ENCODE peak calls at places on chromosome 1, in nine cellular contexts. One of them, this sample, is unnamed. For H3K36me3 and H3K27me3, the result is how much of the 10 kb centered on the place peaks cover.

GRCh38 chr1:207398986-207399385 is 55.1 kb upstream of the CR2 start:
- DNase-seq in cardiac muscle cell: no peak
- DNase-seq in heart right ventricle: no peak
- DNase-seq in brain microvascular endothelial cell: no peak
- DNase-seq in mammary epithelial cell: no peak
- DNase-seq in GM23248: no peak
- DNase-seq in PC-3: no peak
- DNase-seq in mesendoderm: no peak
- DNase-seq in body of pancreas: no peak
- DNase-seq in this sample: no peak

GRCh38 chr1:205565799-205566198 is 61.3 kb downstream of the CDK18 start:
- DNase-seq in mammary epithelial cell: no peak
- DNase-seq in mesendoderm: no peak
- DNase-seq in GM23248: no peak
- DNase-seq in cardiac muscle cell: no peak
- DNase-seq in body of pancreas: no peak
- DNase-seq in brain microvascular endothelial cell: no peak
- DNase-seq in PC-3: no peak
- DNase-seq in heart right ventricle: no peak
- DNase-seq in this sample: no peak

GRCh38 chr1:208834346-208835081 is 590.3 kb upstream of the PLXNA2 start:
- DNase-seq in body of pancreas: no peak
- DNase-seq in cardiac muscle cell: peak
- DNase-seq in GM23248: peak
- DNase-seq in mesendoderm: no peak
- DNase-seq in PC-3: no peak
- DNase-seq in brain microvascular endothelial cell: peak
- DNase-seq in mammary epithelial cell: no peak
- DNase-seq in heart right ventricle: no peak
- DNase-seq in this sample: no peak

GRCh38 chr1:147475488-147475887 is 65.8 kb upstream of the BCL9 start:
- DNase-seq in mammary epithelial cell: no peak
- DNase-seq in body of pancreas: no peak
- DNase-seq in mesendoderm: no peak
- DNase-seq in brain microvascular endothelial cell: no peak
- DNase-seq in PC-3: peak
- DNase-seq in GM23248: no peak
- DNase-seq in cardiac muscle cell: no peak
- DNase-seq in heart right ventricle: no peak
- DNase-seq in this sample: no peak

GRCh38 chr1:22418352-22418751 is 33.3 kb upstream of the ZBTB40 start:
- DNase-seq in brain microvascular endothelial cell: no peak
- DNase-seq in heart right ventricle: no peak
- DNase-seq in PC-3: no peak
- DNase-seq in GM23248: peak
- DNase-seq in cardiac muscle cell: no peak
- DNase-seq in mesendoderm: no peak
- DNase-seq in body of pancreas: no peak
- DNase-seq in mammary epithelial cell: no peak
- DNase-seq in this sample: no peak

GRCh38 chr1:43274125-43274803 is 4.5 kb downstream of the TMEM125 start:
- DNase-seq in body of pancreas: no peak
- DNase-seq in mammary epithelial cell: peak
- DNase-seq in cardiac muscle cell: no peak
- DNase-seq in GM23248: peak
- DNase-seq in PC-3: peak
- DNase-seq in brain microvascular endothelial cell: peak
- DNase-seq in heart right ventricle: peak
- DNase-seq in mesendoderm: peak
- DNase-seq in this sample: peak

GRCh38 chr1:224430511-224431113 is 4.0 kb downstream of the WDR26 start:
- DNase-seq in GM23248: peak
- DNase-seq in PC-3: peak
- DNase-seq in mammary epithelial cell: peak
- DNase-seq in body of pancreas: peak
- DNase-seq in heart right ventricle: peak
- DNase-seq in cardiac muscle cell: no peak
- DNase-seq in mesendoderm: peak
- DNase-seq in brain microvascular endothelial cell: peak
- DNase-seq in this sample: peak

GRCh38 chr1:63980706-63981407 is 207.0 kb downstream of the ROR1 start:
- DNase-seq in mesendoderm: peak
- DNase-seq in mammary epithelial cell: peak
- DNase-seq in body of pancreas: peak
- DNase-seq in heart right ventricle: no peak
- DNase-seq in PC-3: peak
- DNase-seq in GM23248: no peak
- DNase-seq in cardiac muscle cell: no peak
- DNase-seq in brain microvascular endothelial cell: no peak
- DNase-seq in this sample: no peak

GRCh38 chr1:221991221-221991620 is 249.3 kb upstream of the DUSP10 start:
- DNase-seq in body of pancreas: no peak
- DNase-seq in mesendoderm: no peak
- DNase-seq in cardiac muscle cell: no peak
- DNase-seq in PC-3: peak
- DNase-seq in brain microvascular endothelial cell: peak
- DNase-seq in GM23248: peak
- DNase-seq in heart right ventricle: no peak
- DNase-seq in mammary epithelial cell: peak
- DNase-seq in this sample: no peak

GRCh38 chr1:244362481-244362880 is 89.2 kb downstream of the ADSS2 start:
- DNase-seq in heart right ventricle: no peak
- DNase-seq in GM23248: no peak
- DNase-seq in mesendoderm: peak
- DNase-seq in cardiac muscle cell: no peak
- DNase-seq in mammary epithelial cell: no peak
- DNase-seq in body of pancreas: no peak
- DNase-seq in brain microvascular endothelial cell: no peak
- DNase-seq in PC-3: no peak
- DNase-seq in this sample: no peak

GRCh38 chr1:1528639-1529267 is 11.7 kb downstream of the TMEM240 start:
- DNase-seq in heart right ventricle: no peak
- DNase-seq in mammary epithelial cell: no peak
- DNase-seq in body of pancreas: no peak
- DNase-seq in PC-3: no peak
- DNase-seq in GM23248: no peak
- DNase-seq in mesendoderm: no peak
- DNase-seq in brain microvascular endothelial cell: no peak
- DNase-seq in cardiac muscle cell: no peak
- DNase-seq in this sample: no peak

GRCh38 chr1:181141431-181141910 is 53.0 kb downstream of the IER5 start:
- DNase-seq in cardiac muscle cell: no peak
- DNase-seq in heart right ventricle: no peak
- DNase-seq in PC-3: peak
- DNase-seq in GM23248: peak
- DNase-seq in body of pancreas: peak
- DNase-seq in brain microvascular endothelial cell: peak
- DNase-seq in mammary epithelial cell: peak
- DNase-seq in mesendoderm: no peak
- DNase-seq in this sample: peak

GRCh38 chr1:232793944-232794343 is 11.3 kb upstream of the MAP10 start:
- DNase-seq in brain microvascular endothelial cell: peak
- DNase-seq in GM23248: peak
- DNase-seq in body of pancreas: peak
- DNase-seq in mammary epithelial cell: peak
- DNase-seq in mesendoderm: no peak
- DNase-seq in heart right ventricle: no peak
- DNase-seq in PC-3: peak
- DNase-seq in cardiac muscle cell: no peak
- DNase-seq in this sample: peak

GRCh38 chr1:21351898-21352297 is 61.6 kb upstream of the ECE1 start:
- DNase-seq in brain microvascular endothelial cell: no peak
- DNase-seq in PC-3: no peak
- DNase-seq in body of pancreas: no peak
- DNase-seq in cardiac muscle cell: no peak
- DNase-seq in heart right ventricle: no peak
- DNase-seq in GM23248: no peak
- DNase-seq in mammary epithelial cell: no peak
- DNase-seq in mesendoderm: no peak
- DNase-seq in this sample: no peak

DNA sequence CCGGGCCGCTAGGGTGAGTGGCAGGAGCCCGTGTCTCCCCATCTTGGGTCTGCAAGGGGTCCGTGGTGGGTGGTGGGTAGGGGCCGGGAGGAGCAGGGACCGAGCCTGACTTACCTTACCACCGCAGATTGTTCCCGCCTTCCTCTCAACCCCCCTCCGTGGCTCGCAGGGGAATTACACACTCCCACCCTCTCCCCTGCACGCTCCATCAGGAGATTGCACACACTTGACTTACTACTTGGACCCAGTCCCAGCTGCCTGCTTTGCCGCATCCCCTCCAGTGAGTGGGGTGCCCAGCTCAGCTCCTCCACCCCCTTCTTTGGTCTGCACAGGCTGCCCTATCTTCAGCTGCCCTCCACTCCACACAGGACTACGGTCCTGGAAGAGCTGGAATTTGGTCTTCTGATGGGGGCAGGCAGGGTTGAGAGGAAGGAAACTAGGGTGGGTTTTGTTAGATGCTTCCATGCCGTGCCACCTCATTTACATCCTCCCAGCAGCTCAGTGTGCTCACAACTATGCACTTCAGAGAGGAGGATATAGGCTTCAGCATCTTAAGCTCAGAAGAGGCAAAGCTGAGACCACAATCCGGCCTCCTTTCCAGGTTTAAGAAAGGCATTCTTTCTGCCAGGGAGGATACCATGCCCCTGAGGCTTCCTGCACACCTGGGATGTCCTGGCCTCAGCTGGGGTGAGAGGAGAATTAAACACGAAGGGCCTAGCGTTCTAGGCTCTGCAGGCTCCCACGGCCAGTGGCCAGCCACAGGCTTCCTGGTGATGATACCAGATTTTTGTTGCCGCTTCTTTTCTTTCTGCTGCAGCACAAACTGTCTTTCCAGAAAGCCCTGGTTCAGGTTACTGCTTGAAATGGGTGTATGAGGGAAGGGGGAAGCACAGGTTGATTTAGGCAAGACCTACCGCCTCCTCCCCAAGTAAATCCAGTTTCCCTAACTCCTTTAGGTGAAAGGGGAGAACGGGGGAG is 2.3 kb downstream of the KCNC4 start:
- DNase-seq in PC-3: no peak
- DNase-seq in brain microvascular endothelial cell: no peak
- DNase-seq in body of pancreas: peak
- DNase-seq in mammary epithelial cell: no peak
- DNase-seq in GM23248: peak
- DNase-seq in cardiac muscle cell: no peak
- DNase-seq in mesendoderm: peak
- DNase-seq in heart right ventricle: no peak
- DNase-seq in this sample: no peak
- H3K4me3 ChIP-seq in PC-3: no peak
- H3K4me3 ChIP-seq in brain microvascular endothelial cell: no peak
- H3K4me3 ChIP-seq in body of pancreas: no peak
- H3K4me3 ChIP-seq in mammary epithelial cell: peak
- H3K4me3 ChIP-seq in GM23248: peak
- H3K4me3 ChIP-seq in cardiac muscle cell: peak
- H3K4me3 ChIP-seq in mesendoderm: peak
- H3K4me3 ChIP-seq in heart right ventricle: peak
- H3K4me3 ChIP-seq in this sample: no peak

GRCh38 chr1:8854270-8854669 is 24.2 kb downstream of the ENO1 start:
- DNase-seq in heart right ventricle: no peak
- DNase-seq in PC-3: no peak
- DNase-seq in mesendoderm: no peak
- DNase-seq in mammary epithelial cell: no peak
- DNase-seq in GM23248: no peak
- DNase-seq in body of pancreas: no peak
- DNase-seq in cardiac muscle cell: no peak
- DNase-seq in brain microvascular endothelial cell: no peak
- DNase-seq in this sample: no peak

GRCh38 chr1:8856689-8857412 is 21.6 kb downstream of the ENO1 start:
- DNase-seq in cardiac muscle cell: no peak
- DNase-seq in brain microvascular endothelial cell: no peak
- DNase-seq in mesendoderm: no peak
- DNase-seq in mammary epithelial cell: no peak
- DNase-seq in heart right ventricle: no peak
- DNase-seq in PC-3: no peak
- DNase-seq in GM23248: no peak
- DNase-seq in body of pancreas: no peak
- DNase-seq in this sample: no peak

GRCh38 chr1:8860738-8861516 is 17.6 kb downstream of the ENO1 start:
- DNase-seq in brain microvascular endothelial cell: no peak
- DNase-seq in PC-3: no peak
- DNase-seq in body of pancreas: no peak
- DNase-seq in heart right ventricle: no peak
- DNase-seq in mammary epithelial cell: no peak
- DNase-seq in cardiac muscle cell: no peak
- DNase-seq in GM23248: no peak
- DNase-seq in mesendoderm: no peak
- DNase-seq in this sample: no peak

GRCh38 chr1:8858888-8859706 is 19.4 kb downstream of the ENO1 start:
- DNase-seq in GM23248: peak
- DNase-seq in heart right ventricle: peak
- DNase-seq in brain microvascular endothelial cell: peak
- DNase-seq in PC-3: peak
- DNase-seq in body of pancreas: peak
- DNase-seq in cardiac muscle cell: peak
- DNase-seq in mammary epithelial cell: no peak
- DNase-seq in mesendoderm: peak
- DNase-seq in this sample: no peak

GRCh38 chr1:8858112-8858668 is 20.3 kb downstream of the ENO1 start:
- DNase-seq in PC-3: peak
- DNase-seq in cardiac muscle cell: peak
- DNase-seq in brain microvascular endothelial cell: peak
- DNase-seq in heart right ventricle: peak
- DNase-seq in mammary epithelial cell: peak
- DNase-seq in mesendoderm: peak
- DNase-seq in body of pancreas: peak
- DNase-seq in GM23248: no peak
- DNase-seq in this sample: peak
- H3K36me3 ChIP-seq in PC-3: under half
- H3K36me3 ChIP-seq in cardiac muscle cell: half or more
- H3K36me3 ChIP-seq in brain microvascular endothelial cell: half or more
- H3K36me3 ChIP-seq in heart right ventricle: half or more
- H3K36me3 ChIP-seq in mammary epithelial cell: under half
- H3K36me3 ChIP-seq in mesendoderm: under half
- H3K36me3 ChIP-seq in body of pancreas: under half
- H3K36me3 ChIP-seq in GM23248: half or more
- H3K36me3 ChIP-seq in this sample: half or more

GRCh38 chr1:37262439-37263170 is 211.8 kb upstream of the ZC3H12A start:
- DNase-seq in GM23248: no peak
- DNase-seq in heart right ventricle: no peak
- DNase-seq in brain microvascular endothelial cell: no peak
- DNase-seq in mammary epithelial cell: no peak
- DNase-seq in cardiac muscle cell: no peak
- DNase-seq in body of pancreas: no peak
- DNase-seq in PC-3: no peak
- DNase-seq in mesendoderm: no peak
- DNase-seq in this sample: no peak
- H3K27me3 ChIP-seq in GM23248: under half
- H3K27me3 ChIP-seq in heart right ventricle: under half
- H3K27me3 ChIP-seq in brain microvascular endothelial cell: under half
- H3K27me3 ChIP-seq in mammary epithelial cell: under half
- H3K27me3 ChIP-seq in cardiac muscle cell: under half
- H3K27me3 ChIP-seq in body of pancreas: under half
- H3K27me3 ChIP-seq in PC-3: under half
- H3K27me3 ChIP-seq in mesendoderm: under half
- H3K27me3 ChIP-seq in this sample: under half

DNA sequence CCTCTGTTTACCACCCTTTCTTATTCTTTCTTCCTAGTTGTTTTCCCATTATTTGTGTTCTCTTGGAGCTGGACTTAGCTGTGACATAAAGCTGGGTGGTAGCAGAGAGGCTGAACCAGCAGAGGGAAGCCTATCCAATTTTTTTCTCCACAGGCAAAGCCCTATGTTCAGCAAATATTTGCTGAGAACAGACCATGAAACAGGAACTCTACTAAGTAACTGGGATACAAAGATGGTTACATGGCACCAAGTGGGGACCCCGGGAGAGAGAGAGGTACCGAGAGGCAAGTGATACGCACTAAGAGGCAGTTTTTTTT is 6.6 kb downstream of the CFAP141 start:
- DNase-seq in brain microvascular endothelial cell: no peak
- DNase-seq in cardiac muscle cell: no peak
- DNase-seq in PC-3: no peak
- DNase-seq in heart right ventricle: no peak
- DNase-seq in mammary epithelial cell: no peak
- DNase-seq in mesendoderm: peak
- DNase-seq in body of pancreas: no peak
- DNase-seq in GM23248: peak
- DNase-seq in this sample: no peak
- H3K4me3 ChIP-seq in brain microvascular endothelial cell: no peak
- H3K4me3 ChIP-seq in cardiac muscle cell: no peak
- H3K4me3 ChIP-seq in PC-3: peak
- H3K4me3 ChIP-seq in heart right ventricle: no peak
- H3K4me3 ChIP-seq in mammary epithelial cell: no peak
- H3K4me3 ChIP-seq in mesendoderm: no peak
- H3K4me3 ChIP-seq in body of pancreas: no peak
- H3K4me3 ChIP-seq in GM23248: peak
- H3K4me3 ChIP-seq in this sample: no peak